ENCODE peak calls at places on chromosomes 4 and X, in seven cellular contexts. One of them, this sample, is unnamed.

GRCh38 chr4:27010334-27010940 is 149.8 kb downstream of the STIM2 start:
- DNase-seq in OCI-LY7: peak; percentile 78
- DNase-seq in colonic mucosa: peak; percentile 53
- DNase-seq in Caco-2: peak; percentile 43
- DNase-seq in GM20000: peak; percentile 51
- DNase-seq in neural progenitor cell: peak; percentile 65
- DNase-seq in D721Med: no peak
- DNase-seq in this sample: peak; percentile 69

GRCh38 chr4:27602172-27602571 is 741.5 kb downstream of the STIM2 start:
- DNase-seq in D721Med: no peak
- DNase-seq in OCI-LY7: no peak
- DNase-seq in GM20000: no peak
- DNase-seq in Caco-2: no peak
- DNase-seq in colonic mucosa: no peak
- DNase-seq in neural progenitor cell: no peak
- DNase-seq in this sample: no peak

GRCh38 chr4:24705016-24705753 is 90.2 kb upstream of the SOD3 start:
- DNase-seq in GM20000: no peak
- DNase-seq in OCI-LY7: no peak
- DNase-seq in neural progenitor cell: no peak
- DNase-seq in colonic mucosa: no peak
- DNase-seq in D721Med: no peak
- DNase-seq in Caco-2: no peak
- DNase-seq in this sample: no peak

GRCh38 chrX:46554942-46555341 is 9.7 kb upstream of the ZNF674 start:
- DNase-seq in colonic mucosa: no peak
- DNase-seq in D721Med: no peak
- DNase-seq in Caco-2: no peak
- DNase-seq in OCI-LY7: no peak
- DNase-seq in GM20000: no peak
- DNase-seq in neural progenitor cell: no peak
- DNase-seq in this sample: no peak

GRCh38 chr4:28451346-28451745 is 1590.7 kb downstream of the STIM2 start:
- DNase-seq in D721Med: no peak
- DNase-seq in OCI-LY7: no peak
- DNase-seq in colonic mucosa: no peak
- DNase-seq in Caco-2: no peak
- DNase-seq in GM20000: no peak
- DNase-seq in neural progenitor cell: no peak
- DNase-seq in this sample: no peak

GRCh38 chrX:131783555-131784338 is 239.4 kb upstream of the STK26 start:
- DNase-seq in D721Med: no peak
- DNase-seq in Caco-2: no peak
- DNase-seq in GM20000: no peak
- DNase-seq in OCI-LY7: no peak
- DNase-seq in neural progenitor cell: no peak
- DNase-seq in colonic mucosa: peak; percentile 88
- DNase-seq in this sample: no peak

GRCh38 chrX:20066968-20067708 is 49.6 kb downstream of the MAP7D2 start:
- DNase-seq in D721Med: peak; percentile 24
- DNase-seq in neural progenitor cell: peak; percentile 26
- DNase-seq in Caco-2: peak; percentile 34
- DNase-seq in GM20000: peak; percentile 30
- DNase-seq in colonic mucosa: peak; percentile 31
- DNase-seq in OCI-LY7: peak; percentile 67
- DNase-seq in this sample: peak; percentile 23

GRCh38 chrX:32448320-32448719 is 763.0 kb downstream of the DMD start:
- DNase-seq in colonic mucosa: no peak
- DNase-seq in OCI-LY7: peak; percentile 86
- DNase-seq in D721Med: no peak
- DNase-seq in GM20000: peak; percentile 4
- DNase-seq in Caco-2: no peak
- DNase-seq in neural progenitor cell: no peak
- DNase-seq in this sample: no peak

GRCh38 chrX:16788477-16788876 is 2.2 kb downstream of the TXLNG start:
- DNase-seq in colonic mucosa: no peak
- DNase-seq in OCI-LY7: no peak
- DNase-seq in GM20000: no peak
- DNase-seq in Caco-2: no peak
- DNase-seq in D721Med: no peak
- DNase-seq in neural progenitor cell: no peak
- DNase-seq in this sample: peak; percentile 15

DNA sequence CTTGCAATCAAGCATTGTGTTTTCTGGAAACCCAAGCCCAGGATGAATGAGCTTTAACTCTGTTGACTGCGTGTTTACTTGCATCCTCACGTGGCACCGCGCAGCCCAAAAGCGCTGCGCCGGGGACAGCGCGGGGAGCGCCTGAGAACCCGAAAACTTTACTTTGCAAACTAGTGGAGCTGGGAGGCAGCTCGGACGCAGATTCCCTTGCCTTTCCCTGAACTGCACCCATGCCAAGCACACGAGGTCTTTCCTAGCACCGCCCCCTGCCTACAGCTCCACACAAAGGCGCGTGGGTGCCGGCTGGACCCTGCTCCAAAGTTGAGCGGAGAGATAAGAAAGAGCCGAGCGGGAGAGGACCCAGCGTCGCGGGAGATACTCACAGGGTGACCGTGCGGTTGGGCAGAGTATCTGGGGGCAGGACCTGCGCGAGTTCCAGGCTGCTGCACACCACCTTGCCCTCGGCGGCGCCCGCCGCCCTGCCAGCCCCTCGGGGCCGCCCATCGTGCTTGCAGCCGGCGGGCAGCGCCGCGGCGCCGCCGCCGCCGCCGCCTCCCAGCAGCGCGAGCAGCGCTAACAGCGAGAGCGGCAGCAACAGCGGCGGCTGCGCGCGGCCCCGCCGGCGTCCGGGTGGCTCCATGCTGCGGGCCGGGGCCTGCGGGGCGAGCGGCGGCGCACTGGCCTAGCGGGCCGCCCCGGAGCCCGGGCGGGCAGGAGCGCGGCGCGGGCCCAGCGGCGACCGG is 550 bp downstream of the ADGRA3 start:
- DNase-seq in colonic mucosa: peak; percentile 78
- DNase-seq in GM20000: peak; percentile 58
- DNase-seq in neural progenitor cell: peak; percentile 84
- DNase-seq in OCI-LY7: no peak
- DNase-seq in D721Med: peak; percentile 54
- DNase-seq in Caco-2: peak; percentile 83
- DNase-seq in this sample: peak; percentile 48
- TF ChIP-seq CTCF in colonic mucosa: no peak
- TF ChIP-seq CTCF in GM20000: no peak
- TF ChIP-seq CTCF in neural progenitor cell: no peak
- TF ChIP-seq CTCF in OCI-LY7: no peak
- TF ChIP-seq CTCF in D721Med: peak; percentile 2
- TF ChIP-seq CTCF in Caco-2: no peak
- TF ChIP-seq CTCF in this sample: no peak

GRCh38 chrX:50067435-50068292 is 133.1 kb downstream of the AKAP4 start:
- DNase-seq in neural progenitor cell: peak; percentile 80
- DNase-seq in GM20000: no peak
- DNase-seq in D721Med: no peak
- DNase-seq in colonic mucosa: peak; percentile 57
- DNase-seq in Caco-2: peak; percentile 74
- DNase-seq in OCI-LY7: no peak
- DNase-seq in this sample: no peak
- TF ChIP-seq CTCF in neural progenitor cell: peak; percentile 25
- TF ChIP-seq CTCF in GM20000: no peak
- TF ChIP-seq CTCF in D721Med: no peak
- TF ChIP-seq CTCF in colonic mucosa: no peak
- TF ChIP-seq CTCF in Caco-2: peak; percentile 11
- TF ChIP-seq CTCF in OCI-LY7: no peak
- TF ChIP-seq CTCF in this sample: no peak

DNA sequence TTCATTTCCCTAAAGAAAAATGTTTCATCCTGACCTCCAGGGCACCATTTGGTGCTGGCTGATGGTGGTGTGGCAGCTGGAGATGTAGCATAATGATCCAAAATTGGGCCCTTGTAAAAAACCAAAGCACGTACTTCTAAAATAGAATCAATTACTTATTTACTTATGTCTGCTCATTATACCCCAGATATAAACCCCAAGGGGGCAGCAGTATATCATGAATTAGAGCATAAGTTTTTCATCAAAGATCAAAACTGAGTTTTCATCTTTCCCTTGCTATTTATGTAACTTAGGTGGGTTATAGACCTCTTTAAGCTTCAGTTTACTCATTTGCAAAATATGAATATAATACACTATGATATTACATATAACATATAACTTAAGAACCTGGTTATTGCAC is 241.1 kb downstream of the TACR3 start:
- DNase-seq in OCI-LY7: no peak
- DNase-seq in Caco-2: no peak
- DNase-seq in D721Med: no peak
- DNase-seq in neural progenitor cell: no peak
- DNase-seq in colonic mucosa: no peak
- DNase-seq in GM20000: no peak
- DNase-seq in this sample: no peak
- TF ChIP-seq CTCF in OCI-LY7: no peak
- TF ChIP-seq CTCF in Caco-2: no peak
- TF ChIP-seq CTCF in D721Med: peak; percentile 21
- TF ChIP-seq CTCF in neural progenitor cell: no peak
- TF ChIP-seq CTCF in colonic mucosa: no peak
- TF ChIP-seq CTCF in GM20000: peak; percentile 1
- TF ChIP-seq CTCF in this sample: no peak

GRCh38 chrX:69761633-69762032 is 145.7 kb downstream of the EDA start:
- DNase-seq in GM20000: no peak
- DNase-seq in D721Med: no peak
- DNase-seq in neural progenitor cell: no peak
- DNase-seq in Caco-2: no peak
- DNase-seq in colonic mucosa: no peak
- DNase-seq in OCI-LY7: no peak
- DNase-seq in this sample: no peak
- TF ChIP-seq CTCF in GM20000: no peak
- TF ChIP-seq CTCF in D721Med: no peak
- TF ChIP-seq CTCF in neural progenitor cell: no peak
- TF ChIP-seq CTCF in Caco-2: no peak
- TF ChIP-seq CTCF in colonic mucosa: no peak
- TF ChIP-seq CTCF in OCI-LY7: no peak
- TF ChIP-seq CTCF in this sample: no peak

This sample was measured in activated CD8-positive, alpha-beta T cell treated with anti-CD3 and anti-CD28 coated beads for 36 hours.